ENCODE peak calls at places on chromosome 7, in seven cellular contexts. L, K, T, R, U, X and F are unnamed samples.

GRCh38 chr7:103632972-103633371 is 187.0 kb upstream of the SLC26A5 start:
- DNase-seq in L (no peak), K (no peak), T (no peak), R (no peak), U (peak; percentile 30), X (no peak), F (no peak)

GRCh38 chr7:90320801-90321494 is at the start of gene FAM237B:
- DNase-seq in L (peak; percentile 51), K (no peak), T (peak; percentile 28), R (no peak), U (peak; percentile 10), X (peak; percentile 39), F (no peak)

GRCh38 chr7:70466725-70467364 is 665.1 kb upstream of the GALNT17 start:
- DNase-seq in L (no peak), K (no peak), T (no peak), R (no peak), U (no peak), X (no peak), F (no peak)

GRCh38 chr7:46616636-46617035 is 695.6 kb upstream of the IGFBP3 start:
- DNase-seq in L (no peak), K (no peak), T (no peak), R (no peak), U (peak; percentile 45), X (no peak), F (no peak)

GRCh38 chr7:94289071-94289470 is 105.6 kb upstream of the COL1A2 start:
- DNase-seq in L (peak; percentile 64), K (peak; percentile 84), T (peak; percentile 64), R (peak; percentile 13), U (peak; percentile 90), X (peak; percentile 77), F (peak; percentile 48)

GRCh38 chr7:134705716-134706115 is 59.1 kb downstream of the BPGM start:
- DNase-seq in L (no peak), K (no peak), T (no peak), R (no peak), U (no peak), X (no peak), F (no peak)

GRCh38 chr7:104903781-104904180 is 110.2 kb upstream of the KMT2E start:
- DNase-seq in L (no peak), K (no peak), T (no peak), R (no peak), U (no peak), X (no peak), F (no peak)

GRCh38 chr7:106979551-106980357 is 64.8 kb upstream of the PRKAR2B start:
- DNase-seq in L (no peak), K (peak; percentile 61), T (no peak), R (no peak), U (no peak), X (peak; percentile 19), F (no peak)

GRCh38 chr7:92177362-92177761 is 1.6 kb downstream of the LRRD1 start:
- DNase-seq in L (no peak), K (no peak), T (no peak), R (no peak), U (peak; percentile 55), X (no peak), F (no peak)

GRCh38 chr7:132248841-132249590 is 327.3 kb downstream of the PLXNA4 start:
- DNase-seq in L (no peak), K (no peak), T (no peak), R (no peak), U (no peak), X (no peak), F (no peak)

GRCh38 chr7:127107601-127108007 is 145.1 kb downstream of the GRM8 start:
- DNase-seq in L (peak; percentile 76), K (no peak), T (peak; percentile 62), R (peak; percentile 74), U (peak; percentile 43), X (peak; percentile 66), F (peak; percentile 38)

GRCh38 chr7:67907792-67908191 is 911.2 kb downstream of the TYW1 start:
- DNase-seq in L (no peak), K (no peak), T (no peak), R (no peak), U (no peak), X (no peak), F (no peak)

GRCh38 chr7:95002726-95003125 is 95.3 kb downstream of the PPP1R9A start:
- DNase-seq in L (no peak), K (no peak), T (no peak), R (no peak), U (peak; percentile 1), X (no peak), F (no peak)

GRCh38 chr7:29588900-29589696 is 25.5 kb downstream of the PRR15 start:
- DNase-seq in L (peak; percentile 48), K (peak; percentile 47), T (peak; percentile 69), R (peak; percentile 57), U (peak; percentile 36), X (peak; percentile 64), F (peak; percentile 53)

GRCh38 chr7:22551768-22552513 is 52.0 kb upstream of the STEAP1B start:
- DNase-seq in L (no peak), K (no peak), T (no peak), R (peak; percentile 88), U (no peak), X (no peak), F (no peak)

GRCh38 chr7:110442386-110442837 is 648.5 kb upstream of the LRRN3 start:
- DNase-seq in L (peak; percentile 71), K (no peak), T (peak; percentile 67), R (peak; percentile 49), U (peak; percentile 20), X (peak; percentile 75), F (no peak)
- TF ChIP-seq CTCF in L (peak; percentile 56), K (no peak), T (peak; percentile 54), R (peak; percentile 56), U (peak; percentile 60), X (peak; percentile 55), F (no peak)

GRCh38 chr7:47978790-47979144 is 648 bp downstream of the HUS1 start:
- DNase-seq in L (no peak), K (no peak), T (no peak), R (no peak), U (no peak), X (no peak), F (no peak)
- TF ChIP-seq CTCF in L (no peak), K (no peak), T (no peak), R (no peak), U (no peak), X (no peak), F (no peak)

GRCh38 chr7:28455486-28455885 is 43.2 kb downstream of the CREB5 start:
- DNase-seq in L (no peak), K (no peak), T (no peak), R (no peak), U (no peak), X (no peak), F (no peak)

GRCh38 chr7:28456037-28456436 is 43.7 kb downstream of the CREB5 start:
- DNase-seq in L (no peak), K (no peak), T (no peak), R (no peak), U (no peak), X (no peak), F (no peak)

GRCh38 chr7:28459306-28459705 is 47.0 kb downstream of the CREB5 start:
- DNase-seq in L (no peak), K (no peak), T (no peak), R (no peak), U (no peak), X (no peak), F (no peak)

GRCh38 chr7:28458732-28459131 is 46.4 kb downstream of the CREB5 start:
- DNase-seq in L (no peak), K (no peak), T (no peak), R (no peak), U (no peak), X (no peak), F (no peak)
- TF ChIP-seq CTCF in L (no peak), K (no peak), T (no peak), R (no peak), U (no peak), X (no peak), F (no peak)

GRCh38 chr7:156820445-156821063 is 72.4 kb downstream of the LMBR1 start:
- DNase-seq in L (no peak), K (no peak), T (no peak), R (peak; percentile 6), U (no peak), X (no peak), F (no peak)
- TF ChIP-seq CTCF in L (peak; percentile 44), K (no peak), T (no peak), R (peak; percentile 31), U (peak; percentile 40), X (peak; percentile 42), F (no peak)

DNA sequence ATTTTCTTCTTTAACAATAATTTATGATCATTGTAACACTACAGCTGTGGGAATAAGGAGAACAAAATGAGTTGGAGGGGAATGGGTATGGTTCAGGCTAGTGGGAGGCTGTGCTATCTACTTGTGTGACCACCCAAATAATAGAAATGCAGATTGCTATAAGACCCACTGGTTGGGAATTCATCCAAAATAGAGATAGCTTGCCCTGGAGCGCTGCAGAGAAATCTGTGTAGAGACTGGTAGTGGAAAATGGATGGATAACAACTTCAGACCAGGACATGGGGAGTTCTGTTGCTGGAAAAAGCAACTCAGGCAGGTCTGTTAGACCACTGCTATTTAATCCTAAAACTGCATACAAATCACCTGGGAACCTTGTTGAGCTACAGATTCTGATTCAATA is 137.1 kb upstream of the MKLN1 start:
- DNase-seq in L (no peak), K (no peak), T (no peak), R (no peak), U (no peak), X (no peak), F (no peak)
- TF ChIP-seq CTCF in L (no peak), K (no peak), T (no peak), R (no peak), U (no peak), X (no peak), F (no peak)